ENCODE peak calls at places on chromosomes 3 and 15, in four cellular contexts. One of them, this sample, is unnamed.

GRCh38 chr3:196186661-196187573 is 24.3 kb downstream of the ZDHHC19 start:
- DNase-seq in T-cell: no peak
- DNase-seq in kidney epithelial cell: no peak
- DNase-seq in activated effector memory CD4-positive, alpha-beta T cell treated with anti-CD3 and anti-CD28 coated beads, Interleukin-2, amount 50 U/mL, for 16 hours: peak
- DNase-seq in this sample: no peak

GRCh38 chr3:136266468-136266867 is 16.3 kb downstream of the PCCB start:
- DNase-seq in kidney epithelial cell: no peak
- DNase-seq in activated effector memory CD4-positive, alpha-beta T cell treated with anti-CD3 and anti-CD28 coated beads, Interleukin-2, amount 50 U/mL, for 16 hours: no peak
- DNase-seq in T-cell: no peak
- DNase-seq in this sample: no peak

GRCh38 chr15:74396445-74397238 is 29.2 kb upstream of the CYP11A1 start:
- DNase-seq in T-cell: no peak
- DNase-seq in activated effector memory CD4-positive, alpha-beta T cell treated with anti-CD3 and anti-CD28 coated beads, Interleukin-2, amount 50 U/mL, for 16 hours: peak
- DNase-seq in kidney epithelial cell: peak
- DNase-seq in this sample: no peak

GRCh38 chr3:136818851-136819783 is at the start of gene SLC35G2:
- DNase-seq in kidney epithelial cell: no peak
- DNase-seq in activated effector memory CD4-positive, alpha-beta T cell treated with anti-CD3 and anti-CD28 coated beads, Interleukin-2, amount 50 U/mL, for 16 hours: peak
- DNase-seq in T-cell: no peak
- DNase-seq in this sample: peak

GRCh38 chr3:112773864-112774263 is 72.8 kb downstream of the CD200R1L start:
- DNase-seq in kidney epithelial cell: no peak
- DNase-seq in activated effector memory CD4-positive, alpha-beta T cell treated with anti-CD3 and anti-CD28 coated beads, Interleukin-2, amount 50 U/mL, for 16 hours: peak
- DNase-seq in T-cell: no peak
- DNase-seq in this sample: no peak

GRCh38 chr3:29065211-29065785 is 215.6 kb upstream of the RBMS3 start:
- DNase-seq in activated effector memory CD4-positive, alpha-beta T cell treated with anti-CD3 and anti-CD28 coated beads, Interleukin-2, amount 50 U/mL, for 16 hours: no peak
- DNase-seq in kidney epithelial cell: peak
- DNase-seq in T-cell: no peak
- DNase-seq in this sample: peak

GRCh38 chr3:127763337-127763736 is 59.0 kb downstream of the MGLL start:
- DNase-seq in activated effector memory CD4-positive, alpha-beta T cell treated with anti-CD3 and anti-CD28 coated beads, Interleukin-2, amount 50 U/mL, for 16 hours: no peak
- DNase-seq in T-cell: no peak
- DNase-seq in kidney epithelial cell: no peak
- DNase-seq in this sample: no peak

GRCh38 chr15:25883860-25884259 is 20.7 kb upstream of the ATP10A start:
- DNase-seq in activated effector memory CD4-positive, alpha-beta T cell treated with anti-CD3 and anti-CD28 coated beads, Interleukin-2, amount 50 U/mL, for 16 hours: no peak
- DNase-seq in kidney epithelial cell: peak
- DNase-seq in T-cell: no peak
- DNase-seq in this sample: no peak

GRCh38 chr3:124986153-124987143 is 51.9 kb upstream of the MUC13 start:
- DNase-seq in T-cell: no peak
- DNase-seq in kidney epithelial cell: peak
- DNase-seq in activated effector memory CD4-positive, alpha-beta T cell treated with anti-CD3 and anti-CD28 coated beads, Interleukin-2, amount 50 U/mL, for 16 hours: no peak
- DNase-seq in this sample: no peak

GRCh38 chr15:76398301-76398700 is 61.7 kb downstream of the ISL2 start:
- DNase-seq in activated effector memory CD4-positive, alpha-beta T cell treated with anti-CD3 and anti-CD28 coated beads, Interleukin-2, amount 50 U/mL, for 16 hours: no peak
- DNase-seq in kidney epithelial cell: no peak
- DNase-seq in T-cell: no peak
- DNase-seq in this sample: no peak

GRCh38 chr3:7070461-7070860 is 209.5 kb downstream of the GRM7 start:
- DNase-seq in kidney epithelial cell: no peak
- DNase-seq in T-cell: no peak
- DNase-seq in activated effector memory CD4-positive, alpha-beta T cell treated with anti-CD3 and anti-CD28 coated beads, Interleukin-2, amount 50 U/mL, for 16 hours: no peak
- DNase-seq in this sample: no peak

GRCh38 chr15:42576040-42576594 is 711 bp downstream of the STARD9 start:
- DNase-seq in activated effector memory CD4-positive, alpha-beta T cell treated with anti-CD3 and anti-CD28 coated beads, Interleukin-2, amount 50 U/mL, for 16 hours: no peak
- DNase-seq in T-cell: no peak
- DNase-seq in kidney epithelial cell: no peak
- DNase-seq in this sample: no peak

GRCh38 chr15:34470091-34470490 is 32.5 kb upstream of the GOLGA8A start:
- DNase-seq in T-cell: no peak
- DNase-seq in activated effector memory CD4-positive, alpha-beta T cell treated with anti-CD3 and anti-CD28 coated beads, Interleukin-2, amount 50 U/mL, for 16 hours: no peak
- DNase-seq in kidney epithelial cell: no peak
- DNase-seq in this sample: no peak

GRCh38 chr3:36923981-36924747 is 20.7 kb downstream of the TRANK1 start:
- DNase-seq in T-cell: no peak
- DNase-seq in kidney epithelial cell: no peak
- DNase-seq in activated effector memory CD4-positive, alpha-beta T cell treated with anti-CD3 and anti-CD28 coated beads, Interleukin-2, amount 50 U/mL, for 16 hours: no peak
- DNase-seq in this sample: no peak